ENCODE peak calls at places on chromosome 12, in six cellular contexts. P is astrocyte of the spinal cord, Q is Caco-2, T is endodermal cell, W is A549, H is epithelial cell of esophagus. D is an unnamed sample.

GRCh38 chr12:89040146-89040964 is 311.9 kb downstream of the DUSP6 start:
- DNase-seq in Q (no peak), P (peak), W (no peak), H (peak), T (peak), D (no peak)

GRCh38 chr12:112419269-112420133 is 754 bp downstream of the PTPN11 start:
- DNase-seq in H (peak), T (peak), P (peak), W (peak), Q (peak), D (peak)

GRCh38 chr12:34595749-34596733 is 573.7 kb downstream of the ALG10 start:
- DNase-seq in H (no peak), Q (peak), P (no peak), T (no peak), W (no peak), D (peak)

GRCh38 chr12:50059440-50060119 is 2.2 kb downstream of the ASIC1 start:
- DNase-seq in Q (no peak), H (no peak), W (no peak), P (no peak), T (no peak), D (no peak)

GRCh38 chr12:132342828-132343227 is 13.4 kb upstream of the GALNT9 start:
- DNase-seq in W (no peak), H (no peak), Q (no peak), P (no peak), T (no peak), D (no peak)

GRCh38 chr12:104133861-104134260 is 4.1 kb downstream of the NFYB start:
- DNase-seq in W (no peak), T (no peak), H (no peak), P (peak), Q (no peak), D (no peak)

GRCh38 chr12:118633071-118633470 is 256.7 kb downstream of the SUDS3 start:
- DNase-seq in P (no peak), T (peak), W (no peak), Q (no peak), H (no peak), D (no peak)

GRCh38 chr12:65881965-65882413 is 57.7 kb downstream of the HMGA2 start:
- DNase-seq in T (peak), H (no peak), Q (no peak), W (no peak), P (peak), D (peak)

GRCh38 chr12:117312770-117313169 is 48.7 kb downstream of the NOS1 start:
- DNase-seq in W (no peak), T (no peak), H (no peak), P (no peak), Q (no peak), D (no peak)

GRCh38 chr12:55738113-55739024 is 4.6 kb upstream of the GDF11 start:
- DNase-seq in P (peak), Q (peak), H (peak), W (peak), T (peak), D (peak)

GRCh38 chr12:57430117-57430930 is 519 bp downstream of the R3HDM2 start:
- DNase-seq in W (no peak), Q (peak), T (peak), H (peak), P (peak), D (peak)

GRCh38 chr12:41515953-41516352 is 327.8 kb downstream of the PDZRN4 start:
- DNase-seq in H (no peak), T (no peak), P (no peak), Q (no peak), W (no peak), D (no peak)

GRCh38 chr12:132506730-132507538 is 17.0 kb downstream of the FBRSL1 start:
- DNase-seq in W (no peak), H (peak), P (peak), T (peak), Q (no peak), D (peak)

GRCh38 chr12:81229718-81230117 is 151.8 kb downstream of the ACSS3 start:
- DNase-seq in T (no peak), W (no peak), Q (no peak), P (no peak), H (no peak), D (no peak)

GRCh38 chr12:49212572-49212971 is 23.7 kb upstream of the TUBA1A start:
- DNase-seq in P (no peak), H (no peak), Q (no peak), W (no peak), T (peak), D (no peak)

GRCh38 chr12:66087365-66087943 is 43.1 kb downstream of the LLPH start:
- DNase-seq in Q (peak), W (peak), T (peak), H (peak), P (peak), D (peak)

GRCh38 chr12:122859303-122860051 is 24.2 kb downstream of the HIP1R start:
- DNase-seq in W (no peak), P (no peak), T (no peak), H (no peak), Q (no peak), D (peak)

GRCh38 chr12:66036317-66036716 is 94.2 kb downstream of the LLPH start:
- DNase-seq in Q (no peak), T (no peak), H (peak), P (peak), W (peak), D (no peak)

GRCh38 chr12:65339161-65339560 is 60.7 kb downstream of the MSRB3 start:
- DNase-seq in H (no peak), T (no peak), P (no peak), W (peak), Q (no peak), D (no peak)

GRCh38 chr12:69059465-69060457 is 126.8 kb upstream of the CPM start:
- DNase-seq in Q (no peak), W (peak), H (peak), P (peak), T (no peak), D (no peak)

GRCh38 chr12:57439762-57440266 is 5.2 kb downstream of the INHBC start:
- DNase-seq in P (no peak), Q (peak), W (no peak), H (no peak), T (no peak), D (no peak)

GRCh38 chr12:113232787-113233585 is 11.7 kb downstream of the TPCN1 start:
- DNase-seq in W (no peak), H (no peak), Q (no peak), P (peak), T (peak), D (no peak)

GRCh38 chr12:57135939-57136338 is 7.7 kb downstream of the LRP1 start:
- DNase-seq in T (peak), W (no peak), Q (no peak), H (no peak), P (peak), D (no peak)

GRCh38 chr12:114631242-114631641 is 52.7 kb downstream of the TBX3 start:
- DNase-seq in Q (peak), H (no peak), P (no peak), T (no peak), W (no peak), D (no peak)

GRCh38 chr12:54824402-54824801 is 29.9 kb upstream of the MUCL1 start:
- DNase-seq in P (no peak), W (no peak), H (no peak), Q (no peak), T (no peak), D (no peak)

GRCh38 chr12:92431146-92431545 is 271.6 kb upstream of the PLEKHG7 start:
- DNase-seq in P (no peak), T (peak), W (no peak), H (no peak), Q (no peak), D (no peak)

GRCh38 chr12:111056618-111057521 is 136.5 kb upstream of the MYL2 start:
- DNase-seq in Q (no peak), T (peak), H (peak), P (no peak), W (no peak), D (no peak)

GRCh38 chr12:62128186-62128965 is 131.8 kb upstream of the USP15 start:
- DNase-seq in H (peak), T (no peak), Q (no peak), W (no peak), P (no peak), D (no peak)

GRCh38 chr12:99092100-99092851 is 447.2 kb downstream of the APAF1 start:
- DNase-seq in T (no peak), P (no peak), W (no peak), Q (no peak), H (no peak), D (no peak)

GRCh38 chr12:46921048-46921753 is 95.4 kb upstream of the SLC38A4 start:
- DNase-seq in P (peak), T (no peak), Q (no peak), H (peak), W (peak), D (no peak)

GRCh38 chr12:18135509-18135908 is 45.5 kb upstream of the RERGL start:
- DNase-seq in P (no peak), T (no peak), H (no peak), W (no peak), Q (no peak), D (no peak)

GRCh38 chr12:29041621-29042020 is 107.5 kb upstream of the FAR2 start:
- DNase-seq in H (peak), P (peak), T (no peak), W (peak), Q (no peak), D (no peak)

GRCh38 chr12:111304642-111305071 is 64.2 kb downstream of the PHETA1 start:
- DNase-seq in W (peak), T (peak), H (peak), P (peak), Q (no peak), D (no peak)

GRCh38 chr12:122308811-122309210 is 42.5 kb upstream of the VPS33A start:
- DNase-seq in W (no peak), Q (no peak), T (no peak), H (no peak), P (peak), D (no peak)

GRCh38 chr12:2393996-2394395 is 341.2 kb downstream of the CACNA1C start:
- DNase-seq in W (no peak), H (no peak), Q (no peak), T (no peak), P (no peak), D (no peak)

GRCh38 chr12:51188359-51189051 is 15.6 kb upstream of the TFCP2 start:
- DNase-seq in P (no peak), Q (no peak), T (no peak), H (no peak), W (no peak), D (no peak)

GRCh38 chr12:63319386-63319785 is 168.4 kb upstream of the AVPR1A start:
- DNase-seq in P (peak), Q (no peak), W (peak), H (peak), T (peak), D (no peak)

GRCh38 chr12:66693901-66694513 is 15.1 kb upstream of the GRIP1 start:
- DNase-seq in W (peak), Q (no peak), P (peak), T (peak), H (peak), D (no peak)

GRCh38 chr12:4448943-4449861 is 3.6 kb upstream of the FGF6 start:
- DNase-seq in Q (no peak), H (peak), P (no peak), T (no peak), W (no peak), D (no peak)

GRCh38 chr12:127570387-127570786 is 696.6 kb upstream of the TMEM132C start:
- DNase-seq in P (no peak), W (no peak), H (no peak), Q (no peak), T (no peak), D (no peak)

DNA sequence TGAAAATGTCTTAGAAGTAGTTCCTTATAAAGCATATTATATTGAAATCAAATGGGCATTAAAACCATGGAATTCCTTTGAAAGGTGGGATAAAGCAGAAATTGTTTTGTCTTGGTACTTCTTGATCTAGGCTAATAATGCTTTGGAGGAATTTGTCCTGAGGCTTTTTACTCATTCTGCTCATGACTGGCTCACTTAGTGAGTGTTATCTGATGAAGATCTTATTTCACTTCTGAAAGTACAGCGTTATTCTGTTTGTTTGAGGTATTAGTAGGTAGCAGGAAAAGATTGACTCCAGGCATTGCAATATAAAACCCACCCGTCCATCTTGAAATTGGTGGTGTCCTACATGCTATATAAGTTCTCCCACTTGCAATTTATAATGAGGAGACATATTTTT is 5.4 kb downstream of the C12orf71 start:
- DNase-seq in W (no peak), T (no peak), P (no peak), Q (no peak), H (peak), D (no peak)
- TF ChIP-seq CTCF in W (no peak), T (no peak), P (no peak), Q (no peak), H (no peak), D (no peak)

DNA sequence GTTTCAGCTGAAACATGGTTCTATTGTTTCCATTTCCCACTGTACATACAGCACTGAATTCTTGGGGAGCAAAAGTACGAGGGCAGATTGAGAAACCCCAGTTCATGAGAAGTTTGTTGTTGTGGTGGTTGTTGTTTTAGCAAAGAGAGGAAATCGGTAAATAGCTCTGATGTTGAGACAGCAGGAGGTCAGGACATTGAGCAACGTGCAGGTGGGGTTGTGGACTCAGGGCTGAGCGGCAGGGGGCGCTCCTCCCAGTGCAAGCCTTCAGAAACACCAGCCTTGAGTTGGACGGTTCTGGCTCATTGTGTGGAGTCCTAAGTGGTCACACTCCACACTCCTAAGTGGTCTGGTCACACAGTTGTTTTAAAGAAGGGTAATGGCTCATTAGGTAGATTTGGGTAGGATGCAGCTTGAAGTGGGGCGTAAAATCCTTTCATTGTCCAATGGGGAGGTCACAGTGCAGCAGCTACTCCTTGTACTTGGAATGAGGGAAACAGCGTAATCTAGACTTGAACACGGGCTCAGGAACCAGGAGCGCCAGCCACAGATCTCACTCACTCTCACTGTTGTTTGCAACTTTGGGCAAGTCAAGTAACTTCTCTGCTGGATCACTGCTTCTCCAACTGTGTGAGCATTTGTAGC is 14.5 kb upstream of the PWP1 start:
- DNase-seq in H (peak), Q (no peak), P (no peak), T (peak), W (peak), D (no peak)
- TF ChIP-seq CTCF in H (peak), Q (no peak), P (peak), T (peak), W (peak), D (peak)

DNA sequence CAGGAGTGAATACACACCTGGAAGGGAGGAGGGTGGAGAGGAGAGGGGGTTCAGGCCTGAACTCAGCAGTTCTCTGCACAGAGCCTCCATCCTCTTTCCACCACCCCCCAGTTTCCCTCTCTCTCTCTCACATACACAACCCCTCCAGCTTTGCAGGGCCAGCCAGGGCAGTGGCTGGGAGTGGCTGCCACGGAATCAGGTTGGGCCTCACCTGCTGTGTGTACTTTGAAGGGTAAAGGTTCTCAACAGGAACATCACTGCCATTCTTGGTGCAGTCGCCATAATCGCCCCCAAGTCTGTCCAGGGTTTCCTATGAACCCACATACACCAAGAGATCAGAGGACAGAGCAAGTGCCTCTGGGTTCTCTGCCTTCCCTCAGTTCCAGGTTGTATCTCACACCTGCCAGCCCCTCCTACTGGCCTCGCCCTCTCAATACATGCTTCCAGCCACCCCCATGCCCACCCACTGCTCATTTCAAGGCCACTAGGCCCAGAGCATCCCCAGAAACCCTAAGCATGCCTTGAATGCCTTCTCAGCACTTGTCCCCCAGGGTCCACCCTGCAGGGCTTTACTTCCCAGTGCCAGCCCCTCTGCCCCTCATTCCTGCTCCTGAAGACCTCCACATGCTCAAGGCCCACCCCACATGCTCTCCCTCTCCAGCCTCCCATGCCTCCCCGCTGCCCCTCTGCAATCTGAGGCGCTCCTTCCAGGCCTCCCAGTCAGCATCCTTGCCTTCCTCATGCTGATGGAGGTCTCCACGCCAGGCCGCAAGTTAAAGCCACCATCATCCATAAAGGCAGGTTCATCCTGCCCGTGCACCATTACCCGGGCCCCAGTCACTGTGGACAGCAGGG is 12.9 kb upstream of the TNFRSF1A start:
- DNase-seq in W (no peak), T (peak), P (no peak), H (no peak), Q (no peak), D (no peak)
- TF ChIP-seq CTCF in W (no peak), T (peak), P (no peak), H (no peak), Q (no peak), D (no peak)

DNA sequence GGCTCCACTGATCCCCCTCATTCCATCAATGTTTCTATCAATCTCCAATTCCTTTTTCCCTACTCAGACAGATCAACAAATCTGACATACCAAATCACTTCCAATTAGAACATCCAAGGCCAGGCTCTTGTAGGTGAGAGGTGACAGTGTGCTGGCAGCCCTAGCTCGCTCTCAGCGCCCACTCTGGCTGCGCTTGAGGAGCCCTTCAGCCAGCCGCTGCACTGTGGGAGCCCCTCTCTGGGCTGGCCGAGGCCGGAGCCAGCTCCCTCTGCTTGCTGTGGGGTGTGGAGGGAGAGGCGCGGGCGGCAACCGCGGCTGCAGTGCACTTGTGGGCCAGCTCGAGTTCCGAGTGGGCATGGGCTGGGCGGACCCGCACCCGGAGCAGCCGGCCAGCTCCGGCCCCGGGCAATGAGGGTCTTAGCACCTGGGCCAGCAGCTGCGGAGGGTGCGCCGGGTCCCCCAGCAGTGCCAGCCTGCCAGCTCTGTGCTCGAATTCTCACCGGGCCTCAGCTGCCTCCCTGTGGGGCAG is 6.0 kb upstream of the ITPR2 start:
- DNase-seq in W (no peak), P (no peak), H (no peak), T (no peak), Q (no peak), D (no peak)
- TF ChIP-seq CTCF in W (no peak), P (no peak), H (no peak), T (no peak), Q (no peak), D (no peak)

D was measured in pancreas.